ENCODE peak calls at places on chromosomes 16 and 17, in nine cellular contexts. A, D, F, T, S, H, W, C and O are unnamed samples.

GRCh38 chr17:56595831-56596740 is 2.6 kb downstream of the NOG start:
- DNase-seq in H (peak), A (no peak), S (no peak), D (no peak), C (no peak), W (no peak), F (no peak), T (no peak), O (no peak)

GRCh38 chr16:8623634-8624033 is 2.1 kb downstream of the METTL22 start:
- DNase-seq in C (no peak), H (peak), W (no peak), F (no peak), D (no peak), S (no peak), T (no peak), A (no peak), O (no peak)

GRCh38 chr17:66511125-66511524 is 208.7 kb downstream of the PRKCA start:
- DNase-seq in S (no peak), T (no peak), C (no peak), F (no peak), H (no peak), A (no peak), W (no peak), D (no peak), O (no peak)

GRCh38 chr16:79261461-79261860 is 339.1 kb downstream of the MAF start:
- DNase-seq in S (no peak), D (no peak), H (no peak), W (peak), F (peak), A (peak), T (no peak), C (no peak), O (no peak)

GRCh38 chr17:75077490-75078096 is 10.2 kb upstream of the SLC16A5 start:
- DNase-seq in H (no peak), S (no peak), T (peak), D (no peak), F (peak), W (peak), A (peak), C (no peak), O (no peak)

GRCh38 chr16:3528406-3528805 is 27.6 kb downstream of the CLUAP1 start:
- DNase-seq in F (no peak), S (no peak), C (no peak), D (no peak), A (no peak), W (no peak), T (no peak), H (no peak), O (no peak)

GRCh38 chr17:48054238-48055185 is 6.4 kb downstream of the NFE2L1 start:
- DNase-seq in S (no peak), F (peak), H (peak), C (peak), D (peak), T (peak), W (peak), A (peak), O (peak)

GRCh38 chr17:36928450-36929125 is 8.7 kb upstream of the LHX1 start:
- DNase-seq in D (no peak), W (no peak), H (no peak), T (no peak), S (no peak), F (no peak), C (no peak), A (no peak), O (no peak)

GRCh38 chr17:6098466-6099180 is 28.4 kb downstream of the WSCD1 start:
- DNase-seq in F (no peak), T (no peak), H (no peak), C (no peak), A (peak), W (no peak), D (no peak), S (no peak), O (no peak)

GRCh38 chr16:60655514-60656153 is 1380.6 kb downstream of the CDH8 start:
- DNase-seq in F (no peak), T (no peak), S (no peak), D (no peak), H (no peak), A (no peak), W (no peak), C (no peak), O (no peak)

GRCh38 chr16:64872101-64872500 is 249.8 kb downstream of the CDH11 start:
- DNase-seq in A (no peak), W (no peak), T (no peak), C (no peak), S (no peak), F (no peak), D (no peak), H (peak), O (no peak)

GRCh38 chr16:56807011-56807675 is 57.9 kb upstream of the SLC12A3 start:
- DNase-seq in W (no peak), D (no peak), H (peak), F (no peak), C (no peak), A (no peak), T (peak), S (peak), O (no peak)

GRCh38 chr16:80614908-80615696 is 74.3 kb downstream of the DYNLRB2 start:
- DNase-seq in A (no peak), F (no peak), D (no peak), W (no peak), H (peak), S (peak), C (no peak), T (no peak), O (no peak)

GRCh38 chr17:42608692-42609181 is 437 bp downstream of the RETREG3 start:
- DNase-seq in F (no peak), D (no peak), C (no peak), W (no peak), A (no peak), T (no peak), H (no peak), S (no peak), O (no peak)

GRCh38 chr17:28272166-28272565 is 46.8 kb upstream of the TMEM97 start:
- DNase-seq in D (no peak), F (no peak), A (no peak), C (no peak), T (no peak), S (no peak), H (peak), W (no peak), O (no peak)

GRCh38 chr17:82399030-82399429 is 19.1 kb upstream of the HEXD start:
- DNase-seq in T (no peak), W (no peak), F (no peak), C (no peak), D (peak), A (peak), S (no peak), H (peak), O (peak)

GRCh38 chr16:49491111-49491670 is 117.6 kb downstream of the C16orf78 start:
- DNase-seq in C (no peak), H (no peak), T (no peak), A (peak), W (no peak), S (no peak), D (peak), F (no peak), O (no peak)

GRCh38 chr17:68459030-68459376 is 1.7 kb upstream of the WIPI1 start:
- DNase-seq in W (no peak), F (no peak), A (no peak), T (no peak), D (no peak), S (no peak), C (no peak), H (no peak), O (no peak)

GRCh38 chr16:10039220-10040096 is 142.8 kb downstream of the GRIN2A start:
- DNase-seq in T (no peak), A (peak), C (no peak), S (peak), H (no peak), D (no peak), W (no peak), F (peak), O (no peak)

GRCh38 chr16:85046472-85046916 is 18.9 kb downstream of the KIAA0513 start:
- DNase-seq in C (no peak), H (no peak), S (no peak), W (no peak), F (no peak), A (no peak), T (no peak), D (no peak), O (no peak)

GRCh38 chr17:266219-266618 is 84.8 kb upstream of the DOC2B start:
- DNase-seq in A (no peak), T (no peak), C (no peak), W (peak), S (no peak), D (no peak), H (no peak), F (no peak), O (no peak)

GRCh38 chr16:75758215-75758614 is 31.9 kb upstream of the CPHXL start:
- DNase-seq in W (no peak), C (no peak), A (no peak), F (no peak), T (no peak), H (peak), S (no peak), D (no peak), O (no peak)

GRCh38 chr16:19697756-19698318 is 20.2 kb downstream of the KNOP1 start:
- DNase-seq in T (no peak), H (no peak), A (no peak), S (no peak), W (peak), C (no peak), D (no peak), F (peak), O (no peak)

GRCh38 chr16:10950393-10950792 is 6.0 kb downstream of the CLEC16A start:
- DNase-seq in D (no peak), W (no peak), A (no peak), T (no peak), H (no peak), F (no peak), C (no peak), S (no peak), O (no peak)

GRCh38 chr16:14405611-14406537 is 224.2 kb downstream of the PARN start:
- DNase-seq in D (peak), H (no peak), S (no peak), F (no peak), A (no peak), T (no peak), C (no peak), W (peak), O (no peak)
- TF ChIP-seq POLR2A in D (no peak), H (no peak), S (no peak), F (no peak), A (no peak), T (no peak), C (no peak), W (no peak), O (no peak)

DNA sequence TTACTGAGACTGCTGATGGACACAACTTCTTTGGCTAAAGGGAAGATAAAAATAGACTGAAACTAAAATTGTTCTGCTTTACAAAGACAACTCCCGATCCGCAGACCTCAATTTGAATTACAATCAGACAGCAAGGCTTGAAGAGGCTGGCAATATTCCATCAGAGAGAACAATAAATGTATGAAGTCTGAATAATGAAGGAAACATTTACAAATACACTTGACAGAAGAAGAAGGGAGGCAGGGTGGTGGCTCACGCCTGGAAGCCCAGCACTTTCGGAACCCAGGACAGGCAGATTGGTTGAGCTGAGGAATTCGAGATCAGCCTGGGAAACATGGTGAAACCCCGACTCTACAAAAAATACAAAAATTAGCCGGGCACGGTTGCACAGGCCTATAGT is 14.6 kb downstream of the ODF4 start:
- DNase-seq in D (no peak), W (no peak), F (no peak), A (no peak), T (no peak), C (no peak), S (no peak), H (no peak), O (no peak)
- TF ChIP-seq POLR2A in D (no peak), W (no peak), F (no peak), A (no peak), T (no peak), C (no peak), S (no peak), H (no peak), O (no peak)

GRCh38 chr16:87383522-87384161 is at the start of gene FBXO31:
- DNase-seq in A (peak), C (peak), F (peak), T (peak), S (peak), H (peak), D (peak), W (peak), O (peak)
- TF ChIP-seq POLR2A in A (peak), C (peak), F (peak), T (peak), S (peak), H (peak), D (no peak), W (no peak), O (peak)

GRCh38 chr16:89588413-89589109 is 13.0 kb downstream of the CPNE7 start:
- DNase-seq in F (no peak), C (no peak), H (no peak), A (no peak), D (no peak), T (no peak), S (no peak), W (no peak), O (no peak)
- TF ChIP-seq POLR2A in F (no peak), C (no peak), H (no peak), A (no peak), D (no peak), T (no peak), S (no peak), W (no peak), O (no peak)

GRCh38 chr17:44200478-44201155 is 933 bp upstream of the ATXN7L3 start:
- DNase-seq in T (no peak), D (no peak), F (peak), H (no peak), W (peak), A (no peak), C (no peak), S (no peak), O (no peak)
- TF ChIP-seq POLR2A in T (no peak), D (no peak), F (no peak), H (no peak), W (peak), A (peak), C (no peak), S (no peak), O (no peak)